ENCODE peak calls at places on chromosomes 1 and 21, in four cellular contexts. One of them, this sample, is unnamed.

GRCh38 chr1:236156512-236157208 is 14.3 kb downstream of the GPR137B start:
- DNase-seq in neuronal stem cell: no peak
- DNase-seq in H9: no peak
- DNase-seq in mesendoderm: no peak
- DNase-seq in this sample: no peak

GRCh38 chr21:18460979-18461378 is 57.4 kb upstream of the TMPRSS15 start:
- DNase-seq in neuronal stem cell: no peak
- DNase-seq in H9: no peak
- DNase-seq in mesendoderm: no peak
- DNase-seq in this sample: no peak

GRCh38 chr1:172883387-172883791 is 167.4 kb downstream of the TNFSF18 start:
- DNase-seq in neuronal stem cell: no peak
- DNase-seq in H9: no peak
- DNase-seq in mesendoderm: no peak
- DNase-seq in this sample: no peak

GRCh38 chr1:229410692-229411433 is 23.0 kb downstream of the ACTA1 start:
- DNase-seq in neuronal stem cell: no peak
- DNase-seq in H9: peak
- DNase-seq in mesendoderm: peak
- DNase-seq in this sample: peak

GRCh38 chr1:99768525-99769382 is 2.3 kb upstream of the FRRS1 start:
- DNase-seq in neuronal stem cell: no peak
- DNase-seq in H9: no peak
- DNase-seq in mesendoderm: no peak
- DNase-seq in this sample: peak

GRCh38 chr1:20511518-20512428 is 3.8 kb upstream of the MUL1 start:
- DNase-seq in neuronal stem cell: no peak
- DNase-seq in H9: no peak
- DNase-seq in mesendoderm: no peak
- DNase-seq in this sample: no peak

GRCh38 chr1:28510350-28511223 is 4.7 kb downstream of the RCC1 start:
- DNase-seq in neuronal stem cell: no peak
- DNase-seq in H9: peak
- DNase-seq in mesendoderm: peak
- DNase-seq in this sample: peak

GRCh38 chr1:208268541-208269337 is 24.6 kb upstream of the PLXNA2 start:
- DNase-seq in neuronal stem cell: no peak
- DNase-seq in H9: no peak
- DNase-seq in mesendoderm: no peak
- DNase-seq in this sample: no peak

GRCh38 chr1:62184291-62184690 is 10.4 kb upstream of the L1TD1 start:
- DNase-seq in neuronal stem cell: no peak
- DNase-seq in H9: peak
- DNase-seq in mesendoderm: no peak
- DNase-seq in this sample: no peak

GRCh38 chr1:212413902-212414327 is 771 bp downstream of the PACC1 start:
- DNase-seq in neuronal stem cell: no peak
- DNase-seq in H9: peak
- DNase-seq in mesendoderm: no peak
- DNase-seq in this sample: peak

GRCh38 chr1:100539836-100540536 is 2.0 kb downstream of the GPR88 start:
- DNase-seq in neuronal stem cell: peak
- DNase-seq in H9: peak
- DNase-seq in mesendoderm: peak
- DNase-seq in this sample: peak

GRCh38 chr1:14663773-14664172 is 65.3 kb downstream of the KAZN start:
- DNase-seq in neuronal stem cell: no peak
- DNase-seq in H9: no peak
- DNase-seq in mesendoderm: no peak
- DNase-seq in this sample: no peak

GRCh38 chr1:180424848-180425457 is 77.4 kb downstream of the ACBD6 start:
- DNase-seq in neuronal stem cell: peak
- DNase-seq in H9: no peak
- DNase-seq in mesendoderm: peak
- DNase-seq in this sample: no peak

GRCh38 chr1:86068126-86068805 is 88.3 kb downstream of the COL24A1 start:
- DNase-seq in neuronal stem cell: no peak
- DNase-seq in H9: peak
- DNase-seq in mesendoderm: peak
- DNase-seq in this sample: peak

GRCh38 chr1:3895951-3896325 is 4.1 kb downstream of the C1orf174 start:
- DNase-seq in neuronal stem cell: no peak
- DNase-seq in H9: no peak
- DNase-seq in mesendoderm: no peak
- DNase-seq in this sample: no peak

GRCh38 chr1:107669996-107670395 is 295.0 kb downstream of the VAV3 start:
- DNase-seq in neuronal stem cell: no peak
- DNase-seq in H9: no peak
- DNase-seq in mesendoderm: no peak
- DNase-seq in this sample: peak

GRCh38 chr1:224640587-224640986 is 24.5 kb downstream of the CNIH3 start:
- DNase-seq in neuronal stem cell: no peak
- DNase-seq in H9: no peak
- DNase-seq in mesendoderm: peak
- DNase-seq in this sample: no peak

GRCh38 chr1:224637936-224638335 is 21.8 kb downstream of the CNIH3 start:
- DNase-seq in neuronal stem cell: no peak
- DNase-seq in H9: no peak
- DNase-seq in mesendoderm: no peak
- DNase-seq in this sample: no peak

GRCh38 chr1:224640018-224640417 is 23.9 kb downstream of the CNIH3 start:
- DNase-seq in neuronal stem cell: no peak
- DNase-seq in H9: no peak
- DNase-seq in mesendoderm: peak
- DNase-seq in this sample: no peak

GRCh38 chr1:224641030-224641429 is 24.9 kb downstream of the CNIH3 start:
- DNase-seq in neuronal stem cell: no peak
- DNase-seq in H9: peak
- DNase-seq in mesendoderm: peak
- DNase-seq in this sample: no peak

GRCh38 chr1:224639426-224639975 is 23.4 kb downstream of the CNIH3 start:
- DNase-seq in neuronal stem cell: no peak
- DNase-seq in H9: no peak
- DNase-seq in mesendoderm: peak
- DNase-seq in this sample: no peak
- H2BK5ac ChIP-seq in neuronal stem cell: no peak
- H2BK5ac ChIP-seq in H9: no peak
- H2BK5ac ChIP-seq in mesendoderm: peak
- H2BK5ac ChIP-seq in this sample: no peak

DNA sequence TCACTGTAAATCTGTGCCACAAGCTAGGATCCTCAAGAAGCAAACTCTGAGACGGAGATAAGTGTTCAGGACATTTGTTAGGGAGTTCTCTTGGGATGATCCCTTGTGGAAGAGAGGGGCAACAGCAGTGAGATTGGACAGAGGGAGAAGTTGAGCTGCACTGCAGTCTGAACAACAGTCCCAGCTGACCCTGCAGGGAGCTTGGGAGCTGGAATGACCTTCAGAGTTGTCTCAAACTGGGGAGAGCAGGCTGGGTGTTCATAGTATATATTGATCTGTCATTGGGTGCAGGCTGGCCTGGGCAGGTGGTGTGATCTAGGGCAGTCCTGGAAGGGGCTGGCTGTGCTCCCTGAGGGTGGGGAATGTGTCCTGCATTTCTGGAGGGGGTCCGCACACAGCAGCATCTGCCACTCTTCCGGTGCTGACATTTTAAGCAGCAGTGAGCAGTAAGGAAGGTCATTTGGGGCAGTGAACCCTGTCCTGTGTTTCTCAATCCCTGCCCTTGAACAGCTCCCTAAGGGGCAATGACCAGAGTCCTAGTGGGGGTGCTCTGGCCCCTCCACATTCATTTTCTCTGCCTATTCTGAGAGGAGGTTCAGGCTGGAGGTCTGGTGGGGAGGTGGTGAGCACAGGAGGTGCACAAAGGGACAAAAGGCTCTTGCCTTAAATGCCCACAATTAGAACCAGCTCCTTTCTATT is 90.2 kb upstream of the PPM1J start:
- DNase-seq in neuronal stem cell: no peak
- DNase-seq in H9: no peak
- DNase-seq in mesendoderm: no peak
- DNase-seq in this sample: no peak
- H2BK5ac ChIP-seq in neuronal stem cell: no peak
- H2BK5ac ChIP-seq in H9: no peak
- H2BK5ac ChIP-seq in mesendoderm: no peak
- H2BK5ac ChIP-seq in this sample: no peak

GRCh38 chr1:87795615-87796337 is 467.1 kb downstream of the LMO4 start:
- DNase-seq in neuronal stem cell: no peak
- DNase-seq in H9: no peak
- DNase-seq in mesendoderm: no peak
- DNase-seq in this sample: peak
- H2BK5ac ChIP-seq in neuronal stem cell: no peak
- H2BK5ac ChIP-seq in H9: no peak
- H2BK5ac ChIP-seq in mesendoderm: no peak
- H2BK5ac ChIP-seq in this sample: peak

GRCh38 chr1:5768014-5768413 is 224.2 kb downstream of the NPHP4 start:
- DNase-seq in neuronal stem cell: no peak
- DNase-seq in H9: peak
- DNase-seq in mesendoderm: peak
- DNase-seq in this sample: no peak

GRCh38 chr1:5770981-5771765 is 221.1 kb downstream of the NPHP4 start:
- DNase-seq in neuronal stem cell: peak
- DNase-seq in H9: no peak
- DNase-seq in mesendoderm: peak
- DNase-seq in this sample: no peak

GRCh38 chr1:5769146-5769545 is 223.1 kb downstream of the NPHP4 start:
- DNase-seq in neuronal stem cell: no peak
- DNase-seq in H9: no peak
- DNase-seq in mesendoderm: no peak
- DNase-seq in this sample: no peak

GRCh38 chr1:5769760-5770159 is 222.5 kb downstream of the NPHP4 start:
- DNase-seq in neuronal stem cell: no peak
- DNase-seq in H9: no peak
- DNase-seq in mesendoderm: no peak
- DNase-seq in this sample: no peak

DNA sequence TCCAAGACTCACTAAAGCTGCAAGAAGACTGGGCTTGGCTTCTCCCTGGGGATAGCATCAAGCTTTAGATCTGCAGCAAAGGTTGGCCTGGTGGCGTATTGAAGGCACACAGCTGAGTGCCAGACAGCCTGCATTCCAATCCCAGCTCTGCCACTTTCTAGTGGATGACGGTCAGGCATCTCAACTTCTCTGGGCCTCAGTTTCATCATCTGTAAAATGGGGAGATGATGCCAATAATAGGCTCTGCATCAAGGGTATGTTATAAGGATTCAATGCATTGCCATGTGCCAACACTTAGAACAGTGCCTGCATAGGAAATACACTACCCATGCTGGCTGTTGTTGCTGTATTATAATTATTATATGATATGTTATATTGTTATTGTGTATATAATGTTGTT is 220.4 kb downstream of the NPHP4 start:
- DNase-seq in neuronal stem cell: no peak
- DNase-seq in H9: no peak
- DNase-seq in mesendoderm: no peak
- DNase-seq in this sample: no peak
- H2BK5ac ChIP-seq in neuronal stem cell: no peak
- H2BK5ac ChIP-seq in H9: no peak
- H2BK5ac ChIP-seq in mesendoderm: no peak
- H2BK5ac ChIP-seq in this sample: no peak

GRCh38 chr1:247295746-247296145 is 35.9 kb downstream of the ZNF496 start:
- DNase-seq in neuronal stem cell: no peak
- DNase-seq in H9: no peak
- DNase-seq in mesendoderm: peak
- DNase-seq in this sample: peak
- H2BK5ac ChIP-seq in neuronal stem cell: no peak
- H2BK5ac ChIP-seq in H9: no peak
- H2BK5ac ChIP-seq in mesendoderm: peak
- H2BK5ac ChIP-seq in this sample: no peak